ENCODE peak calls at places on chromosomes 12 and 14, in six cellular contexts. B, A, C, U, D and J are unnamed samples.

GRCh38 chr14:52874389-52874788 is 76.5 kb downstream of the FERMT2 start:
- DNase-seq in B (no peak), A (no peak), C (no peak), U (no peak), D (no peak), J (no peak)

GRCh38 chr12:7959278-7960063 is 23.5 kb upstream of the SLC2A3 start:
- DNase-seq in B (no peak), A (no peak), C (no peak), U (no peak), D (no peak), J (peak)

GRCh38 chr12:5430639-5431603 is 987 bp upstream of the NTF3 start:
- DNase-seq in B (no peak), A (no peak), C (peak), U (no peak), D (no peak), J (no peak)

GRCh38 chr14:56463491-56463890 is 116.1 kb upstream of the TMEM260 start:
- DNase-seq in B (no peak), A (no peak), C (no peak), U (no peak), D (no peak), J (no peak)

GRCh38 chr12:3044141-3044630 is 33.0 kb upstream of the TSPAN9 start:
- DNase-seq in B (no peak), A (no peak), C (no peak), U (no peak), D (no peak), J (no peak)

GRCh38 chr12:49889361-49890095 is 14.2 kb downstream of the FAIM2 start:
- DNase-seq in B (no peak), A (no peak), C (no peak), U (no peak), D (no peak), J (no peak)

GRCh38 chr14:49960453-49960852 is 67.6 kb downstream of the ARF6 start:
- DNase-seq in B (no peak), A (no peak), C (no peak), U (no peak), D (no peak), J (peak)

GRCh38 chr14:67943947-67944346 is 124.4 kb downstream of the RAD51B start:
- DNase-seq in B (peak), A (peak), C (no peak), U (peak), D (peak), J (peak)

GRCh38 chr14:95918466-95918865 is 41.8 kb downstream of the TUNAR start:
- DNase-seq in B (no peak), A (no peak), C (no peak), U (peak), D (no peak), J (no peak)

GRCh38 chr12:128724468-128725046 is 99.2 kb downstream of the SLC15A4 start:
- DNase-seq in B (no peak), A (no peak), C (no peak), U (no peak), D (no peak), J (no peak)

GRCh38 chr12:114013601-114014345 is 47.6 kb upstream of the RBM19 start:
- DNase-seq in B (no peak), A (no peak), C (no peak), U (peak), D (peak), J (no peak)

GRCh38 chr14:89418452-89418851 is 1.4 kb upstream of the FOXN3 start:
- DNase-seq in B (no peak), A (no peak), C (no peak), U (no peak), D (no peak), J (no peak)

GRCh38 chr14:61589691-61590521 is 105.4 kb upstream of the HIF1A start:
- DNase-seq in B (no peak), A (no peak), C (peak), U (no peak), D (no peak), J (no peak)

GRCh38 chr12:121190523-121191031 is 19.4 kb upstream of the P2RX4 start:
- DNase-seq in B (no peak), A (no peak), C (no peak), U (no peak), D (peak), J (peak)

GRCh38 chr14:69666698-69667211 is 55.4 kb downstream of the SUSD6 start:
- DNase-seq in B (no peak), A (no peak), C (no peak), U (no peak), D (no peak), J (no peak)

GRCh38 chr14:64110832-64111231 is 183.3 kb downstream of the ESR2 start:
- DNase-seq in B (no peak), A (no peak), C (no peak), U (no peak), D (no peak), J (peak)

GRCh38 chr14:60665178-60665555 is 15.9 kb upstream of the SIX1 start:
- DNase-seq in B (no peak), A (no peak), C (no peak), U (no peak), D (no peak), J (no peak)

GRCh38 chr12:89040146-89040964 is 311.9 kb downstream of the DUSP6 start:
- DNase-seq in B (no peak), A (peak), C (no peak), U (no peak), D (peak), J (peak)

GRCh38 chr12:40921563-40922163 is 229.4 kb downstream of the CNTN1 start:
- DNase-seq in B (peak), A (no peak), C (no peak), U (no peak), D (no peak), J (peak)

GRCh38 chr12:64232201-64232600 is 10.1 kb upstream of the KICS2 start:
- DNase-seq in B (no peak), A (no peak), C (no peak), U (no peak), D (no peak), J (no peak)

GRCh38 chr14:98015921-98016320 is 1218.7 kb downstream of the VRK1 start:
- DNase-seq in B (no peak), A (no peak), C (no peak), U (no peak), D (no peak), J (no peak)

GRCh38 chr12:115774148-115774905 is 503.2 kb downstream of the MED13L start:
- DNase-seq in B (no peak), A (no peak), C (peak), U (no peak), D (no peak), J (no peak)

GRCh38 chr14:87494010-87494409 is 499.0 kb downstream of the GALC start:
- DNase-seq in B (no peak), A (no peak), C (no peak), U (no peak), D (no peak), J (peak)

GRCh38 chr14:54566152-54566409 is 847 bp upstream of the SAMD4A start:
- DNase-seq in B (no peak), A (no peak), C (no peak), U (no peak), D (no peak), J (no peak)

GRCh38 chr14:99644723-99645544 is at the start of gene HHIPL1:
- DNase-seq in B (no peak), A (no peak), C (no peak), U (no peak), D (no peak), J (no peak)

GRCh38 chr14:61747342-61747741 is 14.9 kb upstream of the SNAPC1 start:
- DNase-seq in B (no peak), A (no peak), C (no peak), U (no peak), D (no peak), J (no peak)

GRCh38 chr12:65962921-65963883 is 138.9 kb downstream of the HMGA2 start:
- DNase-seq in B (no peak), A (no peak), C (no peak), U (no peak), D (no peak), J (no peak)

GRCh38 chr12:66176525-66176924 is 6.7 kb upstream of the TMBIM4 start:
- DNase-seq in B (no peak), A (no peak), C (no peak), U (no peak), D (no peak), J (peak)

GRCh38 chr12:66052988-66053615 is 77.4 kb downstream of the LLPH start:
- DNase-seq in B (no peak), A (no peak), C (peak), U (no peak), D (no peak), J (no peak)

GRCh38 chr12:12533238-12533829 is 29.3 kb downstream of the DUSP16 start:
- DNase-seq in B (no peak), A (no peak), C (no peak), U (no peak), D (no peak), J (peak)

GRCh38 chr12:57983150-57983857 is 41.9 kb downstream of the ATP23 start:
- DNase-seq in B (no peak), A (no peak), C (no peak), U (peak), D (peak), J (peak)

GRCh38 chr14:36771256-36771655 is 109.6 kb downstream of the PAX9 start:
- DNase-seq in B (no peak), A (no peak), C (no peak), U (peak), D (no peak), J (peak)

GRCh38 chr12:130482448-130482847 is 144.8 kb downstream of the PIWIL1 start:
- DNase-seq in B (no peak), A (no peak), C (no peak), U (peak), D (no peak), J (no peak)

GRCh38 chr14:73047808-73048207 is 10.5 kb upstream of the RBM25 start:
- DNase-seq in B (no peak), A (no peak), C (no peak), U (no peak), D (no peak), J (no peak)

GRCh38 chr12:94925206-94925605 is 78.3 kb downstream of the NDUFA12 start:
- DNase-seq in B (no peak), A (no peak), C (no peak), U (no peak), D (no peak), J (no peak)

GRCh38 chr12:12734054-12734453 is 16.9 kb downstream of the CDKN1B start:
- DNase-seq in B (no peak), A (no peak), C (no peak), U (no peak), D (no peak), J (no peak)